ENCODE peak calls at places on chromosome 12, in five cellular contexts. M is stomach, Q is transverse colon, G is testis, F is ovary. O is an unnamed sample.

GRCh38 chr12:124928095-124928911 is 13.9 kb upstream of the UBC start:
- DNase-seq in M (peak), Q (peak), G (peak), F (peak), O (peak)

GRCh38 chr12:71683633-71684032 is 2.2 kb upstream of the TMEM19 start:
- DNase-seq in M (no peak), Q (no peak), G (no peak), F (no peak), O (no peak)

GRCh38 chr12:68521848-68522502 is 88.7 kb upstream of the RAP1B start:
- DNase-seq in M (no peak), Q (no peak), G (no peak), F (no peak), O (no peak)

GRCh38 chr12:118052324-118053070 is 8.5 kb downstream of the WSB2 start:
- DNase-seq in M (peak), Q (peak), G (peak), F (peak), O (peak)

GRCh38 chr12:57234571-57235011 is 5.1 kb downstream of the SHMT2 start:
- DNase-seq in M (no peak), Q (no peak), G (no peak), F (no peak), O (peak)

GRCh38 chr12:52494100-52494499 is 1.0 kb upstream of the KRT6A start:
- DNase-seq in M (no peak), Q (no peak), G (no peak), F (no peak), O (no peak)

GRCh38 chr12:123601602-123602489 is at the start of gene DDX55:
- DNase-seq in M (peak), Q (peak), G (peak), F (peak), O (peak)

GRCh38 chr12:121789800-121790748 is 3.4 kb downstream of the RHOF start:
- DNase-seq in M (peak), Q (peak), G (no peak), F (no peak), O (peak)

GRCh38 chr12:96258451-96258933 is 64.3 kb downstream of the ELK3 start:
- DNase-seq in M (no peak), Q (no peak), G (no peak), F (peak), O (peak)

GRCh38 chr12:3171195-3171591 is 94.0 kb downstream of the TSPAN9 start:
- DNase-seq in M (no peak), Q (no peak), G (no peak), F (no peak), O (no peak)

GRCh38 chr12:32124637-32125036 is 18.0 kb downstream of the BICD1 start:
- DNase-seq in M (no peak), Q (no peak), G (no peak), F (no peak), O (no peak)

GRCh38 chr12:24845615-24846014 is 103.3 kb downstream of the BCAT1 start:
- DNase-seq in M (no peak), Q (no peak), G (no peak), F (no peak), O (no peak)

GRCh38 chr12:89439946-89440345 is 84.7 kb downstream of the GALNT4 start:
- DNase-seq in M (no peak), Q (no peak), G (no peak), F (no peak), O (no peak)

GRCh38 chr12:132503611-132504204 is 13.8 kb downstream of the FBRSL1 start:
- DNase-seq in M (no peak), Q (no peak), G (no peak), F (no peak), O (no peak)

GRCh38 chr12:13205809-13206559 is 9.5 kb downstream of the EMP1 start:
- DNase-seq in M (no peak), Q (no peak), G (no peak), F (no peak), O (no peak)
- TF ChIP-seq POLR2A in M (no peak), Q (no peak), G (no peak), F (no peak), O (no peak)

GRCh38 chr12:65508281-65509035 is 230.0 kb downstream of the MSRB3 start:
- DNase-seq in M (no peak), Q (no peak), G (no peak), F (no peak), O (no peak)

GRCh38 chr12:65509953-65510352 is 231.5 kb downstream of the MSRB3 start:
- DNase-seq in M (no peak), Q (no peak), G (no peak), F (no peak), O (no peak)

GRCh38 chr12:65511134-65511912 is 232.8 kb downstream of the MSRB3 start:
- DNase-seq in M (no peak), Q (no peak), G (no peak), F (no peak), O (no peak)

GRCh38 chr12:65511927-65512326 is 233.4 kb downstream of the MSRB3 start:
- DNase-seq in M (no peak), Q (no peak), G (no peak), F (no peak), O (no peak)

DNA sequence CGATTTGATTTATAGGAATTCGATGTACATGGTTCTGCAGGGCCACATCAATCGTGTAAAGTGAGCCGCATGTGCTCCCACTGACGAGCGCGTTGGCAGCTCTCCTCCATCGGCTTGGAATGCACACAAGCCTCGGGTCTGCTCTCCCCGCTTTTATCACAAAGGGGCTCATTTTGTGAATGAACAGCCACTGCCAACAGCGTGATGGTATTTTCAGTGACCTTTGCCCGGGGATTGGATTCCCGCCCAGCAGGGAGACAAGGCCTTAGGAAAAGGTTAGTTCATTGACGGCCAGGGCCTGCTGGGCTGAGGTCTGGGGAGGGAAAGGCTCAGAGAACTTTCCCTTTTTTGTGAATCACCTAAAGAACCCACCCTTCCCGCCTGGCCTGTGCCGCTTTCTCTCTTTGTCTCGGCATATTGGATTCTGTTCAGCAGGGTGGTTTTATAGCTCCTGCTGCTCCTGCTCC is 232.1 kb downstream of the MSRB3 start:
- DNase-seq in M (peak), Q (peak), G (peak), F (peak), O (no peak)
- TF ChIP-seq POLR2A in M (no peak), Q (no peak), G (no peak), F (no peak), O (no peak)

GRCh38 chr12:49130151-49131050 is 794 bp downstream of the TUBA1B start:
- DNase-seq in M (peak), Q (peak), G (peak), F (peak), O (peak)
- TF ChIP-seq POLR2A in M (no peak), Q (peak), G (peak), F (peak), O (peak)

DNA sequence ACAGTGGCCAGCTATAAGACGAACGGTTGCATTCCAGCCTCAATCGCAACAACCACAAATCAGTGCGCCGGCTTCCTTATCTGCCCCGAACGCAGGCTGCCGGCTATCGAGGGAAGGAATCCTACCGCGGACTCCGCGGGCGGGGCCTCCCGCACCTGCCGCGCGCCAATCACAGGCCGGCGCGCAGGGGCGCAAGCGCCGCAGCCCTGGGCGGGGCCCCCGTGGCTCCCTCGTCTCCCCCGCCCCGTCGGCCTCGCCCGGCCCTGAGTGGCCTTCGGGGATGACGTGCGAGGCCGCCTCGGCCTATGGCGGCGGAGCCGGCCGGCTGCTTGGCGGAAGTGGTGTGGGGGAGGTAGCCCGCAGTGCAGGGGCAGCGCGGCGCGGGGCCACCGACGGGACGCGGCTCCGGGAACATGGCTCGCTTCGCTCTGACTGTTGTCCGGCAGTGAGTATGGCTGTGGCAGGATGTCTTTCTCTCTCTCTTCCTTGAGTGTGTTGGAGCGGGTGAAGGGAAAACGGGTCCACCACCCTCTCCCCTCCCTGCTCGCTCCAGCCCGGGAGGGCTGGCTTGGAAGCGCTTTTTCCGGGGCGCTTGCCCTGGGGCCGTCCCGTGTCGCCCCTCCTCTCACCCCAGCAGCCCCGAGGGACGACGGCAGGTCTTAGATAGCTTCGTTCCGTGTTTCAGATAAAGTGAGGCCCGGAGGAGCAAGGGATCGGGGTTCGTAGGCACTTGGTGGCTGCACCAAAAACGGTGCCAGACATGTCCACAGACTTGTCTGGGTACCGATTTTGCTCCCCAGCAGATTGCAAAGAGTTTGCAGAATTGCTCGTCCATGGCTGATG is at the start of gene TIGAR:
- DNase-seq in M (peak), Q (peak), G (peak), F (peak), O (peak)
- TF ChIP-seq POLR2A in M (no peak), Q (peak), G (peak), F (peak), O (no peak)

O was measured in spleen.